ENCODE peak calls at places on chromosomes 12 and 14, in five cellular contexts. Z is lower leg skin, E is heart left ventricle, F is body of pancreas, V is ovary. I is an unnamed sample.

GRCh38 chr14:44352212-44352611 is 154.9 kb downstream of the FSCB start:
- DNase-seq in Z (no peak), E (no peak), F (no peak), V (no peak), I (no peak)

GRCh38 chr12:84594157-84594556 is 318.4 kb downstream of the SLC6A15 start:
- DNase-seq in Z (no peak), E (no peak), F (no peak), V (no peak), I (no peak)

GRCh38 chr14:74896400-74896799 is 14.7 kb downstream of the DLST start:
- DNase-seq in Z (no peak), E (no peak), F (no peak), V (no peak), I (no peak)

GRCh38 chr14:23861666-23862065 is 91.9 kb upstream of the DHRS4 start:
- DNase-seq in Z (no peak), E (no peak), F (peak; percentile 79), V (peak; percentile 59), I (peak; percentile 61)

GRCh38 chr14:68082698-68083291 is 263.2 kb downstream of the RAD51B start:
- DNase-seq in Z (no peak), E (no peak), F (no peak), V (no peak), I (no peak)

GRCh38 chr14:80584638-80585505 is 356.7 kb downstream of the CEP128 start:
- DNase-seq in Z (no peak), E (no peak), F (no peak), V (no peak), I (no peak)

GRCh38 chr12:6960291-6961277 is 9.4 kb downstream of the PTPN6 start:
- DNase-seq in Z (no peak), E (no peak), F (no peak), V (peak; percentile 45), I (no peak)

GRCh38 chr12:111340231-111340630 is 28.7 kb downstream of the PHETA1 start:
- DNase-seq in Z (no peak), E (no peak), F (no peak), V (no peak), I (no peak)

GRCh38 chr12:105924526-105925208 is 214.1 kb downstream of the NUAK1 start:
- DNase-seq in Z (no peak), E (no peak), F (no peak), V (no peak), I (no peak)

GRCh38 chr12:27436029-27436428 is 10.5 kb upstream of the SMCO2 start:
- DNase-seq in Z (no peak), E (no peak), F (no peak), V (no peak), I (no peak)

GRCh38 chr12:45483571-45483970 is 245.9 kb upstream of the ARID2 start:
- DNase-seq in Z (peak; percentile 50), E (no peak), F (peak; percentile 34), V (peak; percentile 44), I (peak; percentile 16)

GRCh38 chr12:111193977-111194702 is 174.8 kb downstream of the PHETA1 start:
- DNase-seq in Z (no peak), E (no peak), F (no peak), V (no peak), I (no peak)

GRCh38 chr14:100350283-100350926 is 27.3 kb downstream of the SLC25A47 start:
- DNase-seq in Z (no peak), E (no peak), F (no peak), V (no peak), I (no peak)

GRCh38 chr12:4320287-4320858 is 640 bp upstream of the TIGAR start:
- DNase-seq in Z (no peak), E (no peak), F (no peak), V (no peak), I (no peak)

GRCh38 chr12:53530920-53531319 is 23.6 kb upstream of the NPFF start:
- DNase-seq in Z (no peak), E (no peak), F (no peak), V (no peak), I (no peak)

GRCh38 chr12:64675795-64676194 is 65.5 kb downstream of the RASSF3 start:
- DNase-seq in Z (no peak), E (no peak), F (peak; percentile 88), V (no peak), I (no peak)

DNA sequence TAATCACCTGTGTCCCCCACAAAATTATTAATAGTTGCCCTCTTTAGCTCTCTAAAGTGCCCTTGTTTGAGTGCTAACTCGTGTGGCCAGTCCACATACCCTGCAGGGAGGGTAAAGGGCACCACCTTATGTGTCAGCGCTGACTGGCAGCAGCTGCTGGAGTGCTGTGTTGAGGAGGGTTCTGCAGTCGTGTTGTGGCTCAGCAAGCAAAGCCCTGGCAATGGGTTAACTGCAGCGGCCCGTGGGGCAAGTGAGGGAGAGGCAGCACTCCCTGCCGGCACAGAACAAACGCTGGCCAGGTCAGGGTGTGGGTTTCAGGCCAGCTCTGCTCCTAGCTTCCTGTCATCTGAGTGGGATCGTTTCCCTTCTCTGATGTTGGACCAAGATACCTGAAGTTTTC is 369.8 kb downstream of the CACNA1C start:
- DNase-seq in Z (no peak), E (no peak), F (no peak), V (no peak), I (no peak)
- TF ChIP-seq CTCF in Z (no peak), E (no peak), F (no peak), V (no peak), I (no peak)

GRCh38 chr12:130459916-130460315 is 122.2 kb downstream of the PIWIL1 start:
- DNase-seq in Z (no peak), E (peak; percentile 22), F (no peak), V (no peak), I (no peak)
- TF ChIP-seq POLR2A in Z (no peak), E (no peak), F (no peak), V (no peak), I (no peak)

DNA sequence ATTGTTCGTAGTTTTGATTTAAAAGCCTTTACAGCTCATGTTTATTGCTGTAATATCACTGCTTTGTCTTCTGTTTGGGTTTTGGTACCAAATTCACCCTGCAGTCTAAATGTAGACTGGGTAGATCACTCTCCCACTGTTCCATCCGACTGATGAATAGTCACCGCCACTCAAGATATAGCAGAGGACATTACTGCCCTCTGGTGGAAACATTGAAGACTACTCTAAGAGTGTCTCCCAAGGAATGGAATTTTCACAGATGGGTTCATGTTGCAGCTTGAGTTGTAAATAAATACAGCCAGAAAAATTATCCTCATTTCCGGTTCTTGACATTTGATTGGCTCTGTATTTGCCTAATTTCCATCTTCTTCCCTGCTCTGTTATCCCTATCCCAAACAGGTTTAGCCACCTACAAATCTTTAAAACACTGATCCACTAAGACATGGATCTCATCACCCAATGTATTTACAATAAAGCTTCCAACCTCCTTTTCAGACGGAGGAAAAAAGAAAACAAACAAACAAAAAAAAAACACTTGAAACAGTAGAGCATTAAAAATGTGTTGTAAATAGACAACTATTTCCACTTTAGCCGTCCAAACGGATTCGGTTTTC is 198.3 kb upstream of the CPNE8 start:
- DNase-seq in Z (peak; percentile 18), E (no peak), F (peak; percentile 40), V (no peak), I (peak; percentile 2)
- TF ChIP-seq CTCF in Z (peak; percentile 27), E (peak; percentile 88), F (peak; percentile 75), V (peak; percentile 22), I (peak; percentile 44)

GRCh38 chr14:102078344-102078743 is 8.5 kb downstream of the HSP90AA1 start:
- DNase-seq in Z (no peak), E (no peak), F (no peak), V (no peak), I (no peak)

GRCh38 chr14:102080183-102081080 is 6.4 kb downstream of the HSP90AA1 start:
- DNase-seq in Z (no peak), E (no peak), F (no peak), V (no peak), I (no peak)

GRCh38 chr14:102078840-102079699 is 7.8 kb downstream of the HSP90AA1 start:
- DNase-seq in Z (no peak), E (no peak), F (no peak), V (no peak), I (no peak)

GRCh38 chr14:102081231-102082080 is 5.4 kb downstream of the HSP90AA1 start:
- DNase-seq in Z (no peak), E (no peak), F (no peak), V (no peak), I (no peak)

DNA sequence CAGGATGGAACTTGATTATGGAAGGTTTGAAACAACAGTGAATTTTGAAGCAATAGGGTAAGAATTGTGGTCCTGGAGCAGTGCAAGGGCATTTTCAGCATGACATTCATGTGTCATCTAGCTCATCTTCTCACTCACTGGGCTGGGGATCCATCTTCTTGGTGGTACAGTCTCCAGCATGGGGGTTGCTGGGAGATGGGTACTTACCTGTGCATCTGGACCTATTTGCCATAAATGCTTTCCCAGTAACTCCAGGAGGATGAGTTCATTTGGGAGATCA is 7.2 kb downstream of the HSP90AA1 start:
- DNase-seq in Z (no peak), E (no peak), F (no peak), V (no peak), I (no peak)
- TF ChIP-seq POLR2A in Z (no peak), E (no peak), F (no peak), V (no peak), I (no peak)

DNA sequence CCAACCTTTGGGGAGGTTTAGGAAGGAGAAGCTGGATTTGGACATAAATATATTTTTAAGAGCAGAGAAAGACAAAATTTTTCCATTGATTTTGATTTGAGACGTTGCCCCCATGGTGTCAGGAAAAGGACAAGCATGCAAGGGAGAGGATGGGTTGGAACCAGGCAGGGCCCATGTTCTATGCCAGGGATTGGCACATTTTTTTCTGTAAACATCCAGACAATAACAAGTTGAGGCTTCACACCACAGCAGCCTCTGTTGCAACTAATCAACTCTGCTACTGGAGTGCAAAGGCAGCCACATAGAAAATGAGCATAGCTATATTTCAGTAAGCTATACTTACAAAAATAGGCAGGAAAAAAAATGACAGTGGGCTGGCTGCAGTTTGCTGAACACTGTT is 44.7 kb downstream of the NR1H4 start:
- DNase-seq in Z (no peak), E (no peak), F (no peak), V (no peak), I (no peak)
- TF ChIP-seq CTCF in Z (no peak), E (no peak), F (no peak), V (no peak), I (no peak)

GRCh38 chr12:29547844-29548243 is 50.4 kb upstream of the OVCH1 start:
- DNase-seq in Z (no peak), E (no peak), F (no peak), V (no peak), I (no peak)

GRCh38 chr12:29545102-29545467 is 47.6 kb upstream of the OVCH1 start:
- DNase-seq in Z (no peak), E (no peak), F (no peak), V (no peak), I (no peak)

GRCh38 chr12:29544428-29545101 is 47.1 kb upstream of the OVCH1 start:
- DNase-seq in Z (no peak), E (no peak), F (no peak), V (no peak), I (no peak)

GRCh38 chr12:29547151-29547561 is 49.7 kb upstream of the OVCH1 start:
- DNase-seq in Z (no peak), E (no peak), F (no peak), V (no peak), I (no peak)

DNA sequence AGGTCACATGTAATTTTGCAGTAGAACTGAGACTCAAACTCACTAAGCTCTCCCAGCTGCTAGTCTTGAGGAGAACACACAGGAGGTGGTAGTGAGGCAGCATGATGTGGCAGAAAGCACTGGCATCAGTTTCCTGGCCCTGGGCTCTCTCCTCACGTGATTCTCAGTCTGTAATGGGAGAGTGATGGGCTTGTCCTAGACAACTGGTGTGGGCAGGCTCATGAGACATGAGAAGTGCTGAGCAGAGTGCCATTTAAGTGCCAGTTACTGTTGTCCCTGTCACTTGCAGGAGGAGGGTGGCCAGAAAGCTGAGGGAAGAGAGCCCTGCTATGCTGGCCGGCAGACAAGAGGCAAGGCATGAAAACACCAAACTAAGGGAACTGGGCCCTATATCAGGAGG is 48.5 kb upstream of the OVCH1 start:
- DNase-seq in Z (no peak), E (no peak), F (no peak), V (no peak), I (no peak)
- TF ChIP-seq POLR2A in Z (no peak), E (no peak), F (no peak), V (no peak), I (no peak)

I was measured in thyroid gland.